ENCODE peak calls at places on chromosomes 1 and 21, in five cellular contexts. E, Q, T, G and J are unnamed samples.

GRCh38 chr1:228341814-228342626 is 64.6 kb downstream of the TRIM11 start:
- DNase-seq in E (no peak), Q (no peak), T (no peak), G (no peak), J (no peak)

GRCh38 chr1:222043444-222044292 is 301.8 kb upstream of the DUSP10 start:
- DNase-seq in E (peak; percentile 76), Q (no peak), T (no peak), G (no peak), J (no peak)

GRCh38 chr1:116323419-116323987 is 49.5 kb upstream of the ATP1A1 start:
- DNase-seq in E (no peak), Q (no peak), T (no peak), G (no peak), J (no peak)

GRCh38 chr1:245715291-245715701 is 560.5 kb downstream of the KIF26B start:
- DNase-seq in E (no peak), Q (no peak), T (no peak), G (no peak), J (no peak)

GRCh38 chr1:246404078-246404477 is 103.0 kb downstream of the SMYD3 start:
- DNase-seq in E (no peak), Q (no peak), T (no peak), G (no peak), J (no peak)

GRCh38 chr1:117754061-117754969 is 148.5 kb downstream of the TENT5C start:
- DNase-seq in E (peak; percentile 61), Q (peak; percentile 50), T (no peak), G (peak; percentile 63), J (peak; percentile 52)

GRCh38 chr1:2204384-2205190 is 10.0 kb upstream of the FAAP20 start:
- DNase-seq in E (peak; percentile 99), Q (peak; percentile 57), T (no peak), G (peak; percentile 99), J (no peak)

GRCh38 chr1:15260418-15261154 is 13.6 kb downstream of the FHAD1 start:
- DNase-seq in E (no peak), Q (peak; percentile 89), T (no peak), G (peak; percentile 71), J (peak; percentile 89)

GRCh38 chr1:101238041-101238515 is 1.3 kb downstream of the S1PR1 start:
- DNase-seq in E (no peak), Q (no peak), T (no peak), G (no peak), J (no peak)

GRCh38 chr1:1550591-1551432 is 10.4 kb upstream of the TMEM240 start:
- DNase-seq in E (peak; percentile 62), Q (peak; percentile 32), T (no peak), G (peak; percentile 56), J (no peak)

GRCh38 chr1:227299688-227300087 is 18.6 kb downstream of the CDC42BPA start:
- DNase-seq in E (no peak), Q (no peak), T (no peak), G (no peak), J (no peak)

GRCh38 chr1:10639301-10640078 is 157.0 kb downstream of the CASZ1 start:
- DNase-seq in E (peak; percentile 60), Q (no peak), T (no peak), G (no peak), J (no peak)

GRCh38 chr1:31701137-31701736 is 2.6 kb downstream of the COL16A1 start:
- DNase-seq in E (peak; percentile 86), Q (peak; percentile 97), T (no peak), G (peak; percentile 84), J (no peak)

GRCh38 chr1:170267317-170267716 is 121.6 kb downstream of the NTMT2 start:
- DNase-seq in E (no peak), Q (no peak), T (no peak), G (no peak), J (peak; percentile 19)

DNA sequence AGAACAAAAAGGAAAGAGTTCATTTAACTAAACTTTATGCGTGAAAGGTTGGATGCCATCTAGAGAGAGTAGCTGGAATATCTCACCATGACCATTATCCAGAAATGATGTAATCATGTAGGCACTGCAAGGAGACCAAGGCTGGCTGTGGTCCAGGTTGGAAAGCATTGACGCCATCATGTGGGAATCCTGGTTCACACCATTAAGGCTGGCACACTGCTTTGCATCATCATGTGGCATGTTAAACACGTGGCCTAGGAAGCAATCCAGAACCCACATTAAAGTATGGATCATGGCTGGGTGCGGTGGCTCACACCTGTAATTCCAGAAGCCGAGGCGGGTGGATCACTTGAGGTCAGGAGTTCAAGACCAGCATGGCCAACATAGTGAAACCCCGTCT is 4.3 kb downstream of the ADAMTS1 start:
- DNase-seq in E (peak; percentile 29), Q (no peak), T (no peak), G (no peak), J (no peak)
- TF ChIP-seq ZBTB33 in E (no peak), Q (no peak), T (no peak), G (no peak), J (no peak)

DNA sequence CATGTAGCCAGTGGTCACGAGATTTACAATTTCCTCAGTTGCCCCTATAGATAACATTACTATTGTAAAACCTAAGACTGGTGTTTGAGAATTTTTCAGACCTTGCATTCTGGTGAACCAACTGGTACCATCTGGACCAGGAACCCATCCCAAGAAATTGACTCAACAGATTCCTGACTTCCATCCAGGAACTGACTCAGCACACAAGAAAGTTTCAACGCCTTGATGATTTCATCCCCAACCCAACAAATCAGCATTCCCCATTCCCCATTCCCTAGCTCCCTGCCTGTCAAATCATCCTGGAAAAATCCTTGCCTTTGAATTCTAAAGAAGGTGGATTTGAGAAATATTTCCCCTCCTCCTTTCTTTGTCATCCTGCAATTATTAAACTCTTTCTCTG is 529.8 kb upstream of the PRMT6 start:
- DNase-seq in E (no peak), Q (no peak), T (no peak), G (no peak), J (no peak)
- TF ChIP-seq ZBTB33 in E (no peak), Q (no peak), T (no peak), G (no peak), J (no peak)

DNA sequence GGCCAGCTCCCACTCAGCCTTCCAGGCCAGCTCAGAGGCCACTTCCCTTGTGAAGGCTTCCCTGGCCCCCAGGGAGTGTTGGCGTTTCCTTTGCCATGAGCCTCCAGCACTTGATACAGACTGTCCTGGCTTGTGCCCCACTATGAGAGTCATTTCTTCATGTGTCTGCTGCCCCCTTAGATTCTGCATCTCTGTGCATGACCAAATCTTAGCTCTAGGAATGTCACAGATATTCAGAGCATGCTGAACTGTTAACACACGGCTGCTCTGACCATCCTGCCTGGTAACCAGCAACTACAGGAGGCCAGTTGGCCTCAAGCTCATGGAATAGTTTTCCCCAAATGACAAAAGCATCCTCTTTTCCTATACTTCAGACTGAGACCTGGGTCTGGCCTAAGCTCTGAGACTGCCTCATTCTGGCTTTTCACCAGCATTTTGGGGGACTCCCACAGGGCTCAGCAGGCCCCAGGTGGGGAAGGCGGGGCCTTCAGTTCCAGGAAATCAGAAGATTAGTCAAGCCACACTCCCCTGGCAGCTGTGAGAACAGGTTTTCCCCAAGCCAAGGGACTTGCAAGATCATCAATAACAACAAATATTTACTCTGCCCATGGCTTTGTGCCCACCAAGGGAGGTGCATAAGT is 182.6 kb upstream of the EDN2 start:
- DNase-seq in E (no peak), Q (no peak), T (peak; percentile 53), G (no peak), J (no peak)
- TF ChIP-seq ZBTB33 in E (no peak), Q (no peak), T (no peak), G (no peak), J (no peak)

DNA sequence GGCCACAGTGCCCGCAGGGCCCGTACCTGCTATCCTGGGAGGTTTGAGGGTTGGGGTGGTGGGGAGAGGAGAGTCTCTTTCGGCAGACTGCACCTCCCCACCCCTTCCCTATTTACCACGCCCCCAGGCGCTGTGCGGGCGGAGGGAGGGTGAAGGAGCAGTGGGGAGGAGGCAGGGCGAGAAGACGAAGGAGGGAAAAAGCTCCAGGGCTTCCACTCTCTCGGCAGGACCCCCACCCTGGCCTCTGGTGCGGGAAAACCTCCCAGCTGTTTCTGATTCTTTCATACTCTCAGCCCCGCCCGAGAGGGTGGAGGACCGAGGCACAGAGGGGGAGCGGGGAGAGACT is 896 bp upstream of the WNT2B start:
- DNase-seq in E (peak; percentile 65), Q (no peak), T (no peak), G (peak; percentile 61), J (no peak)
- TF ChIP-seq ZBTB33 in E (no peak), Q (no peak), T (no peak), G (no peak), J (no peak)

GRCh38 chr1:179142889-179143299 is 61.0 kb downstream of the TOR3A start:
- DNase-seq in E (no peak), Q (peak; percentile 33), T (no peak), G (no peak), J (peak; percentile 92)
- TF ChIP-seq ZBTB33 in E (no peak), Q (no peak), T (no peak), G (no peak), J (no peak)